ENCODE peak calls at places on chromosomes 1 and 21, in four cellular contexts. H, E, X and P are unnamed samples.

GRCh38 chr1:169711469-169712308 is at the start of gene SELL:
- DNase-seq in X (peak; percentile 59), H (peak; percentile 79), E (peak; percentile 38), P (peak; percentile 52)

GRCh38 chr1:58781541-58782307 is 2.1 kb downstream of the JUN start:
- DNase-seq in E (peak; percentile 58), X (peak; percentile 66), H (peak; percentile 74), P (peak; percentile 70)

GRCh38 chr1:68141801-68142440 is 90.4 kb downstream of the WLS start:
- DNase-seq in H (no peak), X (peak; percentile 66), E (no peak), P (no peak)

GRCh38 chr21:38505654-38506523 is 7.6 kb upstream of the ERG start:
- DNase-seq in E (no peak), H (peak; percentile 68), X (peak; percentile 70), P (no peak)

GRCh38 chr1:172602706-172603105 is 56.2 kb upstream of the FASLG start:
- DNase-seq in X (no peak), H (no peak), E (no peak), P (no peak)

GRCh38 chr1:230194525-230194924 is 127.5 kb downstream of the GALNT2 start:
- DNase-seq in E (no peak), H (no peak), X (no peak), P (no peak)

GRCh38 chr21:38139380-38140168 is 117.2 kb upstream of the KCNJ15 start:
- DNase-seq in X (peak; percentile 23), H (no peak), E (no peak), P (no peak)

GRCh38 chr1:226645279-226645976 is 93.7 kb downstream of the ITPKB start:
- DNase-seq in H (no peak), X (no peak), E (no peak), P (no peak)

GRCh38 chr1:112172294-112172882 is 182.9 kb upstream of the KCND3 start:
- DNase-seq in H (peak; percentile 64), E (no peak), X (peak; percentile 27), P (peak; percentile 35)

GRCh38 chr1:89987170-89987819 is 7.6 kb upstream of the ZNF326 start:
- DNase-seq in H (peak; percentile 87), E (peak; percentile 9), X (peak; percentile 58), P (peak; percentile 48)

GRCh38 chr1:229128209-229128608 is 142.7 kb upstream of the RAB4A start:
- DNase-seq in X (no peak), E (no peak), H (no peak), P (no peak)

GRCh38 chr1:26582053-26582835 is 52.7 kb downstream of the RPS6KA1 start:
- DNase-seq in H (no peak), X (no peak), E (no peak), P (no peak)

GRCh38 chr1:119040906-119041305 is 52.8 kb upstream of the TBX15 start:
- DNase-seq in E (no peak), X (no peak), H (no peak), P (peak; percentile 65)

GRCh38 chr1:41023279-41023990 is 1.9 kb upstream of the SLFNL1 start:
- DNase-seq in X (peak; percentile 20), E (no peak), H (no peak), P (no peak)

GRCh38 chr21:45478115-45478801 is 64.0 kb downstream of the SLC19A1 start:
- DNase-seq in H (peak; percentile 82), E (peak; percentile 56), X (peak; percentile 57), P (no peak)

GRCh38 chr1:18452550-18452949 is 28.2 kb upstream of the KLHDC7A start:
- DNase-seq in H (peak; percentile 50), X (no peak), E (no peak), P (no peak)

GRCh38 chr1:19477284-19478240 is 7.8 kb downstream of the CAPZB start:
- DNase-seq in H (no peak), X (no peak), E (no peak), P (no peak)

GRCh38 chr21:35400233-35400939 is 351.3 kb upstream of the RUNX1 start:
- DNase-seq in E (no peak), H (no peak), X (peak; percentile 71), P (no peak)

GRCh38 chr1:96059276-96059675 is 662.3 kb upstream of the PTBP2 start:
- DNase-seq in X (no peak), H (no peak), E (no peak), P (no peak)

GRCh38 chr1:169620565-169620964 is 9.4 kb downstream of the SELP start:
- DNase-seq in X (no peak), E (no peak), H (no peak), P (no peak)

GRCh38 chr1:226723640-226724532 is 15.2 kb downstream of the ITPKB start:
- DNase-seq in E (no peak), H (peak; percentile 85), X (peak; percentile 74), P (no peak)

GRCh38 chr1:101153692-101154091 is 83.1 kb upstream of the S1PR1 start:
- DNase-seq in E (no peak), H (no peak), X (no peak), P (no peak)

GRCh38 chr1:201540846-201541735 is 2.2 kb downstream of the NAV1 start:
- DNase-seq in H (no peak), E (no peak), X (no peak), P (no peak)

GRCh38 chr21:42514883-42515228 is 1.2 kb downstream of the SLC37A1 start:
- DNase-seq in X (no peak), H (no peak), E (no peak), P (no peak)

GRCh38 chr1:245765241-245766000 is 610.6 kb downstream of the KIF26B start:
- DNase-seq in E (no peak), H (no peak), X (peak; percentile 88), P (no peak)

GRCh38 chr1:9874959-9875635 is 35.0 kb downstream of the CTNNBIP1 start:
- DNase-seq in H (peak; percentile 87), X (peak; percentile 51), E (peak; percentile 47), P (peak; percentile 47)

GRCh38 chr1:156813750-156814570 is 2.7 kb downstream of the SH2D2A start:
- DNase-seq in X (peak; percentile 64), H (peak; percentile 68), E (peak; percentile 75), P (peak; percentile 51)

GRCh38 chr1:97174039-97174704 is 452.6 kb downstream of the PTBP2 start:
- DNase-seq in E (no peak), X (peak; percentile 5), H (peak; percentile 66), P (no peak)

GRCh38 chr1:41739061-41739955 is 179.4 kb downstream of the HIVEP3 start:
- DNase-seq in X (no peak), H (peak; percentile 53), E (peak; percentile 66), P (peak; percentile 87)

GRCh38 chr1:111643696-111644095 is 24.1 kb downstream of the RAP1A start:
- DNase-seq in X (no peak), E (no peak), H (no peak), P (no peak)

GRCh38 chr1:220786337-220787068 is at the start of gene MTARC1:
- DNase-seq in H (no peak), X (peak; percentile 57), E (no peak), P (no peak)

GRCh38 chr1:24108334-24109165 is 3.4 kb downstream of the MYOM3 start:
- DNase-seq in H (no peak), E (no peak), X (peak; percentile 93), P (peak; percentile 34)

GRCh38 chr1:61741682-61742619 is at the start of gene PATJ:
- DNase-seq in E (peak; percentile 57), X (peak; percentile 18), H (no peak), P (peak; percentile 77)

GRCh38 chr21:28509031-28509430 is 483.6 kb downstream of the LTN1 start:
- DNase-seq in X (no peak), E (no peak), H (no peak), P (no peak)

GRCh38 chr1:21534674-21535378 is 25.6 kb downstream of the ALPL start:
- DNase-seq in E (no peak), X (peak; percentile 57), H (peak; percentile 60), P (no peak)

GRCh38 chr1:112618114-112618720 is 724 bp downstream of the ST7L start:
- DNase-seq in E (no peak), H (peak; percentile 39), X (peak; percentile 42), P (no peak)

GRCh38 chr1:183841550-183841949 is 36.6 kb downstream of the RGL1 start:
- DNase-seq in X (peak; percentile 17), E (no peak), H (no peak), P (no peak)

GRCh38 chr1:62301726-62302390 is 17.4 kb downstream of the KANK4 start:
- DNase-seq in X (no peak), E (no peak), H (no peak), P (no peak)

GRCh38 chr21:44050276-44050675 is 38.2 kb downstream of the TRAPPC10 start:
- DNase-seq in H (no peak), E (no peak), X (no peak), P (no peak)
- H3K4me3 ChIP-seq in H (no peak overlapping the region), E (no peak overlapping the region), X (no peak overlapping the region), P (no peak overlapping the region)

GRCh38 chr21:31713973-31714740 is 17.8 kb downstream of the SCAF4 start:
- DNase-seq in X (peak; percentile 53), H (peak; percentile 22), E (no peak), P (no peak)

GRCh38 chr21:31711326-31711725 is 20.6 kb downstream of the SCAF4 start:
- DNase-seq in H (no peak), E (no peak), X (no peak), P (no peak)

GRCh38 chr21:31714741-31715365 is 17.1 kb downstream of the SCAF4 start:
- DNase-seq in H (peak; percentile 33), E (no peak), X (no peak), P (no peak)

GRCh38 chr21:31711745-31712144 is 20.2 kb downstream of the SCAF4 start:
- DNase-seq in X (no peak), E (no peak), H (no peak), P (no peak)

GRCh38 chr21:31713115-31713514 is 18.8 kb downstream of the SCAF4 start:
- DNase-seq in X (no peak), E (no peak), H (no peak), P (no peak)
- H3K4me1 ChIP-seq in X (no peaks in the 10 kb centered on the region), E (peaks cover 11% of the 10 kb centered on the region), H (peaks cover 40% of the 10 kb centered on the region), P (no peaks in the 10 kb centered on the region)

GRCh38 chr1:47983677-47984076 is 13.5 kb downstream of the TRABD2B start:
- DNase-seq in H (no peak), E (no peak), X (no peak), P (no peak)
- H3K4me3 ChIP-seq in H (no peak overlapping the region), E (no peak overlapping the region), X (no peak overlapping the region), P (no peak overlapping the region)

GRCh38 chr1:164601399-164602141 is 42.6 kb downstream of the PBX1 start:
- DNase-seq in X (no peak), E (no peak), H (no peak), P (no peak)
- H3K4me1 ChIP-seq in X (peaks cover 9% of the 10 kb centered on the region), E (no peaks in the 10 kb centered on the region), H (peaks cover 27% of the 10 kb centered on the region), P (peaks cover 54% of the 10 kb centered on the region)

DNA sequence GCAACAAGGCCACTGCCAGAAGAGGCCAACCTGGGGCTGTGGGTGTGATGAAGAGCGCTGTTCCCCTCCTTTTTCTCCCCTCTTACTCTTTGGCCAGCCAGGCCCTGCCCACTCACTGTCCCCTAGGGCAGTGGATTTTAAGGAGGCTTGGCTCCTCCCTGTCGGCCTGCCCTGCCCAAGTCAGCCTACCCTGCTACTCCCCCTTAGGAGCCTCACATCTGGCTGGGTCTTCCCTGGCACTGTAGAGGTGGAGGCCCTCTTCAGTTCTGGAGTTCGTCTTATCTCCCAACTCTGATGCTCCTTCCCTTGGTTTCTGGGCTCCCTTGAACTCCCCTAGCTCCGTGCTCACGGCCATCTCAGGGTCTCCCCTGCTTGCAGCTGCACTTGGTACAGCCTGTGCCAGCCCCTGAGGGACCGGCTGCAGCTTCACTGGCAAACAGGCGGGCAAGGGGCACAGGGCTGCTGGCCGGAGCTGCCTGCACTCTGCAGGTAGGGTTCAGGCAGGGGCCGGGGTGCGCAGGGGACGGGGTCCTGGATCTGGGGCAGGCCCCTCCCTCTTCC is 4.0 kb downstream of the AMPD2 start:
- DNase-seq in E (no peak), H (no peak), X (no peak), P (no peak)
- H3K4me3 ChIP-seq in E (peak overlapping the region; percentile 24), H (no peak overlapping the region), X (peak overlapping the region; percentile 22), P (peak overlapping the region; percentile 37)